ENCODE peak calls at places on chromosomes 2 and 18, in six cellular contexts. Z, Q, T, G, M and P are unnamed samples.

GRCh38 chr2:27407798-27408491 is 1.4 kb downstream of the PPM1G start:
- DNase-seq in Z (peak; percentile 60), Q (no peak), T (peak; percentile 73), G (peak; percentile 88), M (no peak), P (no peak)

GRCh38 chr2:150125708-150126107 is 361.8 kb downstream of the RND3 start:
- DNase-seq in Z (no peak), Q (no peak), T (peak; percentile 38), G (no peak), M (no peak), P (no peak)

GRCh38 chr2:45067859-45068642 is 58.8 kb upstream of the SIX2 start:
- DNase-seq in Z (no peak), Q (no peak), T (no peak), G (no peak), M (no peak), P (peak; percentile 19)

GRCh38 chr2:241122376-241123002 is 20.4 kb upstream of the MTERF4 start:
- DNase-seq in Z (no peak), Q (no peak), T (no peak), G (no peak), M (no peak), P (no peak)

GRCh38 chr2:231296401-231296800 is 98.0 kb downstream of the ARMC9 start:
- DNase-seq in Z (no peak), Q (no peak), T (no peak), G (no peak), M (no peak), P (no peak)

GRCh38 chr2:85649201-85650190 is 18.5 kb downstream of the SFTPB start:
- DNase-seq in Z (no peak), Q (no peak), T (no peak), G (no peak), M (no peak), P (no peak)

GRCh38 chr2:157329524-157329923 is 3.9 kb upstream of the ERMN start:
- DNase-seq in Z (no peak), Q (no peak), T (no peak), G (no peak), M (no peak), P (no peak)

GRCh38 chr2:72367530-72368225 is 220.0 kb upstream of the CYP26B1 start:
- DNase-seq in Z (peak; percentile 82), Q (no peak), T (no peak), G (peak; percentile 76), M (no peak), P (peak; percentile 6)

GRCh38 chr2:39999864-40000263 is 220.8 kb upstream of the THUMPD2 start:
- DNase-seq in Z (no peak), Q (no peak), T (no peak), G (no peak), M (no peak), P (no peak)

GRCh38 chr2:204545861-204546773 is 842 bp downstream of the PARD3B start:
- DNase-seq in Z (no peak), Q (no peak), T (no peak), G (no peak), M (no peak), P (peak; percentile 36)

GRCh38 chr2:96546797-96547196 is 10.2 kb downstream of the ARID5A start:
- DNase-seq in Z (no peak), Q (no peak), T (no peak), G (no peak), M (no peak), P (no peak)

GRCh38 chr2:39419282-39420223 is 17.5 kb downstream of the MAP4K3 start:
- DNase-seq in Z (no peak), Q (no peak), T (no peak), G (no peak), M (no peak), P (no peak)

GRCh38 chr18:62776066-62776570 is 60.8 kb downstream of the PHLPP1 start:
- DNase-seq in Z (no peak), Q (no peak), T (no peak), G (no peak), M (no peak), P (no peak)

GRCh38 chr2:183811281-183811680 is 687.0 kb downstream of the NUP35 start:
- DNase-seq in Z (no peak), Q (no peak), T (no peak), G (no peak), M (no peak), P (no peak)

GRCh38 chr2:18922276-18922675 is 332.9 kb upstream of the NT5C1B start:
- DNase-seq in Z (no peak), Q (no peak), T (no peak), G (no peak), M (no peak), P (no peak)

GRCh38 chr2:58289029-58289428 is 47.9 kb upstream of the FANCL start:
- DNase-seq in Z (no peak), Q (no peak), T (no peak), G (no peak), M (no peak), P (no peak)

GRCh38 chr18:2903006-2903405 is 56.2 kb downstream of the EMILIN2 start:
- DNase-seq in Z (no peak), Q (no peak), T (peak; percentile 53), G (no peak), M (no peak), P (no peak)

GRCh38 chr2:233852056-233852455 is 2.3 kb downstream of the HJURP start:
- DNase-seq in Z (no peak), Q (no peak), T (no peak), G (no peak), M (no peak), P (no peak)

GRCh38 chr2:153940511-153940910 is 68.8 kb downstream of the GALNT13 start:
- DNase-seq in Z (no peak), Q (no peak), T (no peak), G (no peak), M (no peak), P (no peak)

GRCh38 chr2:153944775-153945174 is 73.1 kb downstream of the GALNT13 start:
- DNase-seq in Z (no peak), Q (no peak), T (no peak), G (no peak), M (no peak), P (no peak)

GRCh38 chr2:153946036-153946435 is 74.3 kb downstream of the GALNT13 start:
- DNase-seq in Z (no peak), Q (no peak), T (no peak), G (no peak), M (no peak), P (no peak)
- TF ChIP-seq JUND in Z (no peak), Q (no peak), T (no peak), G (no peak), M (no peak), P (no peak)

GRCh38 chr2:9939587-9940485 is 11.7 kb upstream of the GRHL1 start:
- DNase-seq in Z (no peak), Q (no peak), T (no peak), G (no peak), M (no peak), P (no peak)
- TF ChIP-seq JUND in Z (no peak), Q (no peak), T (no peak), G (no peak), M (no peak), P (no peak)

DNA sequence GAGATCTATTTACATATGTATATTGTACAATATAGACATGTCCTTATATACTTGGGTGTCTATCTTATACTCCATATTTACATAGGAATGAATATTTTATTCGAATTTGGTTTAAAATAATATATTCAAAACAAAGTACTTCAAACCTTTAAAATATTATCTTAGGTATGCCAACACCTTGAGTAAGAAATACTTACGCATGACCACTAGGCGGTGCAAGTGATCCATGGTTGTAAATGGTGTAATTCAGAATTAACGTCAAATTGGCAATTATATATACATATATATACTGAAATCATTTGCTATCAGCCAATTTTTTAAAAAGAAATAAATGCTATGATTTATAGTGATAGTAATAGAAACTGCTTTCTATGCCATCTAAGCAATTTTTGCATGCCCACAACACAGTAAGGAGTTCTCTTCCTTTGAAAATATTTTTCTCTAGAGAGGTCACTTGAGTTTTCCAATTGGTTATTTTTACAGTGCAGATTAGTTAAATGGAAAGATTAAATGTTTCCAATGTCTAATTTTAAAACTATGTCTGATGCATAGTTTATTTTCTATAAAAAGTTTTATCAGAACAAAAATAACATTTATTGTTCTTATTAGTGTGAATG is 37.5 kb upstream of the SPAG16 start:
- DNase-seq in Z (peak; percentile 47), Q (no peak), T (peak; percentile 51), G (peak; percentile 48), M (no peak), P (peak; percentile 56)
- TF ChIP-seq JUND in Z (no peak), Q (no peak), T (no peak), G (no peak), M (no peak), P (no peak)

DNA sequence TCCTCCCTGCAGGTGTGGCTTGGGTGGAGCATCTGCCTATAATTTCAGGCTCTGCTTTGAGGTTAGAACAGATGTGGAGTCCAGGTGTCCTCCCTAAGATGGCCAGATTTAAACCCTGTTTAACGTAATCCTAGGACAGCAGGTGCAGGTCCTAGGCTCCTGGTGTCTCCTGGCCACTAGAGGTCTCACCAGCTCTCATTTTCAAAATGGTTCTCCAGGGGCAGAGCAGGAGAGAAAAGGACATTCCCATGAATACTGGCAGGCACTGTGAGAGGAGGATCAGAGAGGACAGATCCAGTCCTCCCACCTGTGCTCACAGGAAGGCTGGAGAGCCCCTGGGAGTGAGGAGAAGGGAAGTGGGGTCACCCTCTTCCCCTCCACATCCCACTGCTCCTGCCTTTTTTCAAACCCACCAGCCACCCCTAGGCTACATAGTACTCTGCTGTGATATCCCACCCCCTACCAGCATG is 100.6 kb upstream of the SMAD2 start:
- DNase-seq in Z (peak; percentile 51), Q (no peak), T (peak; percentile 44), G (peak; percentile 48), M (peak; percentile 9), P (peak; percentile 56)
- TF ChIP-seq JUND in Z (no peak), Q (no peak), T (no peak), G (no peak), M (no peak), P (no peak)